ENCODE peak calls at places on chromosome 21, in seven cellular contexts. One of them, this sample, is unnamed.

GRCh38 chr21:45306832-45307571 is 19.3 kb upstream of the POFUT2 start:
- DNase-seq in IMR-90: peak
- DNase-seq in RWPE1: no peak
- DNase-seq in ascending aorta: peak
- DNase-seq in osteocyte: no peak
- DNase-seq in suprapubic skin: peak
- DNase-seq in progenitor cell of endocrine pancreas: no peak
- DNase-seq in this sample: peak

GRCh38 chr21:38478782-38479181 is 19.5 kb downstream of the ERG start:
- DNase-seq in suprapubic skin: no peak
- DNase-seq in progenitor cell of endocrine pancreas: no peak
- DNase-seq in IMR-90: peak
- DNase-seq in RWPE1: peak
- DNase-seq in ascending aorta: no peak
- DNase-seq in osteocyte: no peak
- DNase-seq in this sample: no peak

GRCh38 chr21:39611547-39612190 is 1.1 kb upstream of the B3GALT5 start:
- DNase-seq in IMR-90: no peak
- DNase-seq in ascending aorta: no peak
- DNase-seq in progenitor cell of endocrine pancreas: no peak
- DNase-seq in suprapubic skin: no peak
- DNase-seq in osteocyte: no peak
- DNase-seq in RWPE1: no peak
- DNase-seq in this sample: peak

GRCh38 chr21:43762303-43763128 is 13.6 kb downstream of the CSTB start:
- DNase-seq in osteocyte: no peak
- DNase-seq in suprapubic skin: no peak
- DNase-seq in RWPE1: peak
- DNase-seq in ascending aorta: no peak
- DNase-seq in progenitor cell of endocrine pancreas: no peak
- DNase-seq in IMR-90: no peak
- DNase-seq in this sample: no peak

GRCh38 chr21:16194851-16195251 is 465.1 kb downstream of the USP25 start:
- DNase-seq in ascending aorta: no peak
- DNase-seq in suprapubic skin: no peak
- DNase-seq in progenitor cell of endocrine pancreas: no peak
- DNase-seq in RWPE1: no peak
- DNase-seq in IMR-90: peak
- DNase-seq in osteocyte: no peak
- DNase-seq in this sample: no peak

GRCh38 chr21:15367061-15367626 is 302.3 kb upstream of the NRIP1 start:
- DNase-seq in suprapubic skin: no peak
- DNase-seq in progenitor cell of endocrine pancreas: no peak
- DNase-seq in IMR-90: no peak
- DNase-seq in ascending aorta: no peak
- DNase-seq in RWPE1: no peak
- DNase-seq in osteocyte: no peak
- DNase-seq in this sample: no peak

GRCh38 chr21:46517361-46517760 is 58.7 kb downstream of the DIP2A start:
- DNase-seq in IMR-90: no peak
- DNase-seq in osteocyte: no peak
- DNase-seq in suprapubic skin: no peak
- DNase-seq in ascending aorta: no peak
- DNase-seq in RWPE1: no peak
- DNase-seq in progenitor cell of endocrine pancreas: no peak
- DNase-seq in this sample: no peak

GRCh38 chr21:44969965-44970755 is 30.3 kb downstream of the SLX9 start:
- DNase-seq in suprapubic skin: no peak
- DNase-seq in progenitor cell of endocrine pancreas: no peak
- DNase-seq in RWPE1: no peak
- DNase-seq in ascending aorta: no peak
- DNase-seq in IMR-90: peak
- DNase-seq in osteocyte: no peak
- DNase-seq in this sample: no peak

GRCh38 chr21:34029724-34030528 is 43.5 kb upstream of the MRPS6 start:
- DNase-seq in IMR-90: peak
- DNase-seq in ascending aorta: peak
- DNase-seq in RWPE1: peak
- DNase-seq in progenitor cell of endocrine pancreas: no peak
- DNase-seq in suprapubic skin: no peak
- DNase-seq in osteocyte: no peak
- DNase-seq in this sample: no peak

GRCh38 chr21:45109831-45110492 is 35.6 kb downstream of the ADARB1 start:
- DNase-seq in ascending aorta: peak
- DNase-seq in progenitor cell of endocrine pancreas: no peak
- DNase-seq in osteocyte: no peak
- DNase-seq in RWPE1: no peak
- DNase-seq in IMR-90: no peak
- DNase-seq in suprapubic skin: no peak
- DNase-seq in this sample: no peak

GRCh38 chr21:36470294-36470693 is 9.6 kb downstream of the CLDN14 start:
- DNase-seq in RWPE1: no peak
- DNase-seq in IMR-90: no peak
- DNase-seq in suprapubic skin: no peak
- DNase-seq in ascending aorta: no peak
- DNase-seq in progenitor cell of endocrine pancreas: no peak
- DNase-seq in osteocyte: no peak
- DNase-seq in this sample: no peak

GRCh38 chr21:38777521-38777920 is 28.2 kb upstream of the ETS2 start:
- DNase-seq in IMR-90: no peak
- DNase-seq in ascending aorta: peak
- DNase-seq in RWPE1: no peak
- DNase-seq in suprapubic skin: no peak
- DNase-seq in progenitor cell of endocrine pancreas: no peak
- DNase-seq in osteocyte: no peak
- DNase-seq in this sample: no peak

GRCh38 chr21:46459356-46460112 is 843 bp downstream of the DIP2A start:
- DNase-seq in progenitor cell of endocrine pancreas: peak
- DNase-seq in osteocyte: no peak
- DNase-seq in RWPE1: peak
- DNase-seq in suprapubic skin: peak
- DNase-seq in IMR-90: peak
- DNase-seq in ascending aorta: peak
- DNase-seq in this sample: no peak

GRCh38 chr21:32412998-32413504 is 545 bp downstream of the EVA1C start:
- DNase-seq in IMR-90: no peak
- DNase-seq in osteocyte: no peak
- DNase-seq in RWPE1: no peak
- DNase-seq in ascending aorta: peak
- DNase-seq in progenitor cell of endocrine pancreas: no peak
- DNase-seq in suprapubic skin: peak
- DNase-seq in this sample: no peak
- TF ChIP-seq CTCF in IMR-90: no peak
- TF ChIP-seq CTCF in osteocyte: no peak
- TF ChIP-seq CTCF in RWPE1: no peak
- TF ChIP-seq CTCF in ascending aorta: no peak
- TF ChIP-seq CTCF in progenitor cell of endocrine pancreas: no peak
- TF ChIP-seq CTCF in suprapubic skin: no peak
- TF ChIP-seq CTCF in this sample: no peak

GRCh38 chr21:14116080-14116481 is 94.7 kb downstream of the LIPI start:
- DNase-seq in progenitor cell of endocrine pancreas: no peak
- DNase-seq in suprapubic skin: no peak
- DNase-seq in ascending aorta: no peak
- DNase-seq in IMR-90: no peak
- DNase-seq in osteocyte: no peak
- DNase-seq in RWPE1: no peak
- DNase-seq in this sample: no peak

GRCh38 chr21:14121719-14122118 is 89.0 kb downstream of the LIPI start:
- DNase-seq in suprapubic skin: no peak
- DNase-seq in progenitor cell of endocrine pancreas: no peak
- DNase-seq in RWPE1: no peak
- DNase-seq in osteocyte: no peak
- DNase-seq in ascending aorta: no peak
- DNase-seq in IMR-90: no peak
- DNase-seq in this sample: no peak

GRCh38 chr21:14119038-14119437 is 91.7 kb downstream of the LIPI start:
- DNase-seq in RWPE1: no peak
- DNase-seq in osteocyte: no peak
- DNase-seq in suprapubic skin: no peak
- DNase-seq in IMR-90: peak
- DNase-seq in progenitor cell of endocrine pancreas: no peak
- DNase-seq in ascending aorta: no peak
- DNase-seq in this sample: no peak

GRCh38 chr21:14115646-14116045 is 95.1 kb downstream of the LIPI start:
- DNase-seq in osteocyte: peak
- DNase-seq in ascending aorta: no peak
- DNase-seq in suprapubic skin: no peak
- DNase-seq in progenitor cell of endocrine pancreas: no peak
- DNase-seq in RWPE1: no peak
- DNase-seq in IMR-90: no peak
- DNase-seq in this sample: no peak

DNA sequence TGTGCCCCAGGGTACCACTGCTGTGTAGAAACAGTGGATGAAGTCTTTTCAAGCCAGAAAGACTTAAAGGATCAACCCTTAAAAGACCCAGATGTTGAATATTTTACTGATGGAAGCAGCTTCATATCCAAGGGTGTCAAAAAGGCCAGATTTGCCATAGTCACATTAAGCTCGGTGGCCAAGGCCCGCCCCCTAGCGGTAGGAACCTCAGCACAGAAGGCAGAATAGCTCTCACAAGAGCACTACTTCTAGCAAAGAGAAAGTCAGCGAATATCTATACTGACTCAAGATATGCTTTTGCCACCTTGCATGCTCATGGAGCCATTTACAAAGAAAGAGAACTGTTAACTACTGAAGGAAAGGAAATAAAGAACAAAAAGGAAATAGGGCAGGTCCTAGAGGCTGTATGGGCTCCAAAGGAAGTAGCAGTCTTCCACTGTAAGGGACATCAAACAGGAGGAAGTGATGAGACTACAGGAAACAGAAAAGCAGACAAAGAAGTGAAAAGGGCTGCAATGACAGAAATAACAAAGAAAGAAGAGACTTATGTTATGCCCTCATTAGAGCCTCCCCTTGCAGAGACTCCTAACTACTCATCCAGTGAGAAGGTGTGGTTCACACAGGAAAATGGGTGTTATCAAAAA is 90.5 kb downstream of the LIPI start:
- DNase-seq in progenitor cell of endocrine pancreas: no peak
- DNase-seq in RWPE1: peak
- DNase-seq in ascending aorta: no peak
- DNase-seq in suprapubic skin: no peak
- DNase-seq in IMR-90: peak
- DNase-seq in osteocyte: no peak
- DNase-seq in this sample: no peak
- TF ChIP-seq CTCF in progenitor cell of endocrine pancreas: peak
- TF ChIP-seq CTCF in RWPE1: peak
- TF ChIP-seq CTCF in ascending aorta: no peak
- TF ChIP-seq CTCF in suprapubic skin: no peak
- TF ChIP-seq CTCF in IMR-90: peak
- TF ChIP-seq CTCF in osteocyte: no peak
- TF ChIP-seq CTCF in this sample: peak

GRCh38 chr21:41611966-41612606 is 104.1 kb upstream of the TMPRSS2 start:
- DNase-seq in suprapubic skin: no peak
- DNase-seq in IMR-90: peak
- DNase-seq in ascending aorta: peak
- DNase-seq in RWPE1: peak
- DNase-seq in progenitor cell of endocrine pancreas: no peak
- DNase-seq in osteocyte: no peak
- DNase-seq in this sample: no peak
- TF ChIP-seq CTCF in suprapubic skin: no peak
- TF ChIP-seq CTCF in IMR-90: no peak
- TF ChIP-seq CTCF in ascending aorta: no peak
- TF ChIP-seq CTCF in RWPE1: no peak
- TF ChIP-seq CTCF in progenitor cell of endocrine pancreas: no peak
- TF ChIP-seq CTCF in osteocyte: no peak
- TF ChIP-seq CTCF in this sample: no peak

GRCh38 chr21:18253252-18253651 is 8.6 kb downstream of the CHODL start:
- DNase-seq in suprapubic skin: no peak
- DNase-seq in RWPE1: no peak
- DNase-seq in ascending aorta: no peak
- DNase-seq in IMR-90: no peak
- DNase-seq in progenitor cell of endocrine pancreas: no peak
- DNase-seq in osteocyte: no peak
- DNase-seq in this sample: no peak
- TF ChIP-seq CTCF in suprapubic skin: no peak
- TF ChIP-seq CTCF in RWPE1: no peak
- TF ChIP-seq CTCF in ascending aorta: no peak
- TF ChIP-seq CTCF in IMR-90: no peak
- TF ChIP-seq CTCF in progenitor cell of endocrine pancreas: no peak
- TF ChIP-seq CTCF in osteocyte: no peak
- TF ChIP-seq CTCF in this sample: no peak

GRCh38 chr21:27764056-27764455 is 797.2 kb upstream of the ADAMTS5 start:
- DNase-seq in progenitor cell of endocrine pancreas: no peak
- DNase-seq in osteocyte: no peak
- DNase-seq in suprapubic skin: no peak
- DNase-seq in IMR-90: no peak
- DNase-seq in RWPE1: no peak
- DNase-seq in ascending aorta: no peak
- DNase-seq in this sample: no peak

GRCh38 chr21:27761623-27762022 is 794.7 kb upstream of the ADAMTS5 start:
- DNase-seq in ascending aorta: no peak
- DNase-seq in suprapubic skin: no peak
- DNase-seq in progenitor cell of endocrine pancreas: no peak
- DNase-seq in RWPE1: no peak
- DNase-seq in osteocyte: no peak
- DNase-seq in IMR-90: no peak
- DNase-seq in this sample: no peak

GRCh38 chr21:27759820-27760219 is 792.9 kb upstream of the ADAMTS5 start:
- DNase-seq in suprapubic skin: no peak
- DNase-seq in osteocyte: no peak
- DNase-seq in ascending aorta: no peak
- DNase-seq in progenitor cell of endocrine pancreas: no peak
- DNase-seq in RWPE1: no peak
- DNase-seq in IMR-90: no peak
- DNase-seq in this sample: no peak

GRCh38 chr21:27756191-27756590 is 789.3 kb upstream of the ADAMTS5 start:
- DNase-seq in IMR-90: no peak
- DNase-seq in RWPE1: no peak
- DNase-seq in progenitor cell of endocrine pancreas: no peak
- DNase-seq in ascending aorta: no peak
- DNase-seq in osteocyte: no peak
- DNase-seq in suprapubic skin: no peak
- DNase-seq in this sample: no peak

DNA sequence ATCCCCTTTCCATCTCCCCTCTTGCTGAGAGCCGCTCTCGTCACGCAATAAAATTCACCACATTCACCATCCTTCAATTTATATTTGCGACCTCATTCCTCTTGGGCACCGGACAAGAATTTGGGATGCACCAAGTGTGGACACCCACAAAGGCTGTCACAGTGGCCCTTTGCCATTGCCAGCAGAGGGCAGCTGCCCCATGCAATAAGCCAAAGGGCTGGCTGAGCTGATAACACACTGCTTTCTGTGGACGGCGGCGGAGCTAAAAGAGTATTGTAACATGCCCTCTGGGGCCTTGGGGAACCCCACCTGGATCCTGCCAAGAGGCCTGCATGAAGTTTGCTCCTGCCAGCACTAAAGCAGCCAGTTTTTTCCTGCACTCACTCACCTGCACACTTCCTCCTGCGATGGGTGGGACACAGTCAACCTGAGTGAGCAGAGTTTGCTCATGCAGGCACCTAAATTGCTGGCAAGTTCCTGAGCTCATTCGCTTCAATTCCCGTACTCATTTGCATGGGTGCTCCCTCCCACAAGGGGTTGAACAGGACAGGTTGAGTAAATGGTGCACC is 792.3 kb upstream of the ADAMTS5 start:
- DNase-seq in IMR-90: no peak
- DNase-seq in osteocyte: no peak
- DNase-seq in RWPE1: no peak
- DNase-seq in suprapubic skin: no peak
- DNase-seq in ascending aorta: no peak
- DNase-seq in progenitor cell of endocrine pancreas: no peak
- DNase-seq in this sample: no peak
- TF ChIP-seq CTCF in IMR-90: peak
- TF ChIP-seq CTCF in osteocyte: peak
- TF ChIP-seq CTCF in RWPE1: no peak
- TF ChIP-seq CTCF in suprapubic skin: no peak
- TF ChIP-seq CTCF in ascending aorta: peak
- TF ChIP-seq CTCF in progenitor cell of endocrine pancreas: peak
- TF ChIP-seq CTCF in this sample: peak

GRCh38 chr21:17726047-17726446 is 93.1 kb downstream of the C21orf91 start:
- DNase-seq in ascending aorta: no peak
- DNase-seq in osteocyte: no peak
- DNase-seq in RWPE1: peak
- DNase-seq in suprapubic skin: no peak
- DNase-seq in IMR-90: peak
- DNase-seq in progenitor cell of endocrine pancreas: no peak
- DNase-seq in this sample: no peak
- TF ChIP-seq CTCF in ascending aorta: peak
- TF ChIP-seq CTCF in osteocyte: no peak
- TF ChIP-seq CTCF in RWPE1: no peak
- TF ChIP-seq CTCF in suprapubic skin: no peak
- TF ChIP-seq CTCF in IMR-90: peak
- TF ChIP-seq CTCF in progenitor cell of endocrine pancreas: peak
- TF ChIP-seq CTCF in this sample: peak